ENCODE peak calls at places on chromosomes 7 and 10, in nine cellular contexts. E, X, B, Z, O, U, W, Y and L are unnamed samples.

GRCh38 chr7:131173148-131173890 is 154.4 kb upstream of the MKLN1 start:
- DNase-seq in E (no peak), X (no peak), B (no peak), Z (no peak), O (peak; percentile 62), U (no peak), W (no peak), Y (peak; percentile 11), L (no peak)

GRCh38 chr10:4067552-4068254 is 282.7 kb upstream of the KLF6 start:
- DNase-seq in E (no peak), X (no peak), B (no peak), Z (peak; percentile 10), O (peak; percentile 24), U (no peak), W (no peak), Y (peak; percentile 52), L (peak; percentile 75)

GRCh38 chr10:5876181-5876768 is 13.4 kb downstream of the ANKRD16 start:
- DNase-seq in E (peak; percentile 86), X (no peak), B (no peak), Z (peak; percentile 70), O (peak; percentile 31), U (no peak), W (no peak), Y (peak; percentile 77), L (no peak)

GRCh38 chr10:62911210-62911963 is 95.2 kb upstream of the EGR2 start:
- DNase-seq in E (no peak), X (no peak), B (no peak), Z (no peak), O (no peak), U (no peak), W (no peak), Y (peak; percentile 21), L (no peak)

GRCh38 chr7:134317434-134317833 is 704 bp upstream of the SLC35B4 start:
- DNase-seq in E (no peak), X (no peak), B (no peak), Z (no peak), O (no peak), U (no peak), W (no peak), Y (no peak), L (no peak)

GRCh38 chr10:49365675-49366415 is 30.0 kb downstream of the DRGX start:
- DNase-seq in E (no peak), X (no peak), B (no peak), Z (no peak), O (no peak), U (no peak), W (no peak), Y (no peak), L (no peak)

GRCh38 chr10:51031995-51032394 is 42.3 kb upstream of the PRKG1 start:
- DNase-seq in E (no peak), X (no peak), B (no peak), Z (no peak), O (no peak), U (peak; percentile 18), W (no peak), Y (no peak), L (no peak)

GRCh38 chr7:120805636-120806388 is 52.1 kb downstream of the TSPAN12 start:
- DNase-seq in E (no peak), X (peak; percentile 74), B (peak; percentile 73), Z (peak; percentile 79), O (peak; percentile 73), U (peak; percentile 66), W (peak; percentile 17), Y (peak; percentile 75), L (peak; percentile 72)

GRCh38 chr10:116774728-116775151 is 32.4 kb upstream of the HSPA12A start:
- DNase-seq in E (no peak), X (no peak), B (no peak), Z (peak; percentile 19), O (peak; percentile 80), U (no peak), W (no peak), Y (no peak), L (peak; percentile 23)

GRCh38 chr7:38105874-38106483 is 72.1 kb upstream of the STARD3NL start:
- DNase-seq in E (no peak), X (peak; percentile 63), B (peak; percentile 23), Z (peak; percentile 37), O (peak; percentile 57), U (no peak), W (peak; percentile 20), Y (peak; percentile 69), L (peak; percentile 60)

GRCh38 chr10:89165923-89166322 is 41.2 kb downstream of the CH25H start:
- DNase-seq in E (no peak), X (no peak), B (no peak), Z (peak; percentile 17), O (no peak), U (no peak), W (no peak), Y (no peak), L (no peak)

GRCh38 chr7:28405662-28406061 is 6.7 kb upstream of the CREB5 start:
- DNase-seq in E (peak; percentile 94), X (peak; percentile 8), B (no peak), Z (peak; percentile 97), O (peak; percentile 98), U (no peak), W (no peak), Y (peak; percentile 96), L (no peak)

GRCh38 chr10:130218936-130219335 is 82.7 kb downstream of the GLRX3 start:
- DNase-seq in E (no peak), X (no peak), B (no peak), Z (no peak), O (no peak), U (no peak), W (no peak), Y (no peak), L (no peak)

GRCh38 chr10:128934492-128934891 is 532.5 kb upstream of the MGMT start:
- DNase-seq in E (no peak), X (no peak), B (no peak), Z (no peak), O (no peak), U (no peak), W (no peak), Y (no peak), L (no peak)

GRCh38 chr10:109883859-109884771 is 39.2 kb downstream of the XPNPEP1 start:
- DNase-seq in E (peak; percentile 67), X (peak; percentile 92), B (peak; percentile 80), Z (peak; percentile 80), O (peak; percentile 90), U (peak; percentile 84), W (peak; percentile 64), Y (peak; percentile 95), L (peak; percentile 83)

GRCh38 chr10:62614389-62615157 is 189.9 kb upstream of the ADO start:
- DNase-seq in E (no peak), X (no peak), B (no peak), Z (peak; percentile 44), O (peak; percentile 80), U (no peak), W (no peak), Y (peak; percentile 35), L (no peak)

GRCh38 chr10:110609592-110609991 is 34.5 kb upstream of the RBM20 start:
- DNase-seq in E (no peak), X (no peak), B (no peak), Z (no peak), O (peak; percentile 10), U (no peak), W (no peak), Y (peak; percentile 5), L (peak; percentile 17)

GRCh38 chr7:151306860-151307259 is 34.8 kb upstream of the NUB1 start:
- DNase-seq in E (no peak), X (no peak), B (no peak), Z (no peak), O (no peak), U (no peak), W (no peak), Y (no peak), L (no peak)